ENCODE peak calls at places on chromosomes 2 and 18, in four cellular contexts. One of them, this sample, is unnamed.

GRCh38 chr2:133412637-133413164 is 155.6 kb downstream of the NCKAP5 start:
- DNase-seq in nephron progenitor cell: no peak
- DNase-seq in thoracic aorta: no peak
- DNase-seq in upper lobe of left lung: no peak
- DNase-seq in this sample: no peak

GRCh38 chr2:218002792-218003191 is at the start of gene TNS1:
- DNase-seq in upper lobe of left lung: no peak
- DNase-seq in thoracic aorta: no peak
- DNase-seq in nephron progenitor cell: peak; percentile 45
- DNase-seq in this sample: no peak

GRCh38 chr2:122023059-122023879 is 267.8 kb downstream of the TSN start:
- DNase-seq in thoracic aorta: no peak
- DNase-seq in nephron progenitor cell: no peak
- DNase-seq in upper lobe of left lung: no peak
- DNase-seq in this sample: no peak

GRCh38 chr18:57837917-57838548 is 34.9 kb upstream of the ATP8B1 start:
- DNase-seq in nephron progenitor cell: no peak
- DNase-seq in thoracic aorta: no peak
- DNase-seq in upper lobe of left lung: no peak
- DNase-seq in this sample: no peak

GRCh38 chr2:134679740-134680139 is 39.1 kb downstream of the TMEM163 start:
- DNase-seq in upper lobe of left lung: no peak
- DNase-seq in nephron progenitor cell: no peak
- DNase-seq in thoracic aorta: no peak
- DNase-seq in this sample: no peak

GRCh38 chr2:140667203-140667602 is 1463.6 kb downstream of the LRP1B start:
- DNase-seq in thoracic aorta: no peak
- DNase-seq in nephron progenitor cell: no peak
- DNase-seq in upper lobe of left lung: no peak
- DNase-seq in this sample: no peak

GRCh38 chr2:96324716-96325037 is 440 bp upstream of the ITPRIPL1 start:
- DNase-seq in thoracic aorta: no peak
- DNase-seq in upper lobe of left lung: no peak
- DNase-seq in nephron progenitor cell: no peak
- DNase-seq in this sample: no peak

GRCh38 chr2:71751590-71751989 is 298.2 kb downstream of the DYSF start:
- DNase-seq in thoracic aorta: no peak
- DNase-seq in upper lobe of left lung: no peak
- DNase-seq in nephron progenitor cell: no peak
- DNase-seq in this sample: no peak

GRCh38 chr2:226799976-226800940 is 638 bp upstream of the IRS1 start:
- DNase-seq in nephron progenitor cell: peak; percentile 12
- DNase-seq in upper lobe of left lung: peak; percentile 26
- DNase-seq in thoracic aorta: no peak
- DNase-seq in this sample: no peak

GRCh38 chr2:215461836-215462532 is 26.1 kb upstream of the FN1 start:
- DNase-seq in thoracic aorta: no peak
- DNase-seq in upper lobe of left lung: no peak
- DNase-seq in nephron progenitor cell: no peak
- DNase-seq in this sample: no peak

GRCh38 chr18:22278798-22279197 is 109.4 kb downstream of the GATA6 start:
- DNase-seq in thoracic aorta: no peak
- DNase-seq in nephron progenitor cell: no peak
- DNase-seq in upper lobe of left lung: no peak
- DNase-seq in this sample: no peak

GRCh38 chr2:33680906-33681305 is 81.8 kb upstream of the FAM98A start:
- DNase-seq in upper lobe of left lung: no peak
- DNase-seq in nephron progenitor cell: no peak
- DNase-seq in thoracic aorta: no peak
- DNase-seq in this sample: no peak

GRCh38 chr18:79010802-79011201 is 31.2 kb downstream of the SALL3 start:
- DNase-seq in nephron progenitor cell: no peak
- DNase-seq in thoracic aorta: no peak
- DNase-seq in upper lobe of left lung: no peak
- DNase-seq in this sample: no peak

GRCh38 chr18:69770206-69770605 is 177.5 kb downstream of the CD226 start:
- DNase-seq in thoracic aorta: no peak
- DNase-seq in nephron progenitor cell: no peak
- DNase-seq in upper lobe of left lung: no peak
- DNase-seq in this sample: no peak

GRCh38 chr18:60383865-60384264 is 11.3 kb upstream of the MC4R start:
- DNase-seq in upper lobe of left lung: no peak
- DNase-seq in nephron progenitor cell: no peak
- DNase-seq in thoracic aorta: no peak
- DNase-seq in this sample: no peak

GRCh38 chr2:159828736-159829135 is 30.7 kb upstream of the CD302 start:
- DNase-seq in upper lobe of left lung: no peak
- DNase-seq in thoracic aorta: no peak
- DNase-seq in nephron progenitor cell: no peak
- DNase-seq in this sample: no peak

GRCh38 chr2:164813535-164813934 is 28.1 kb downstream of the COBLL1 start:
- DNase-seq in thoracic aorta: no peak
- DNase-seq in nephron progenitor cell: no peak
- DNase-seq in upper lobe of left lung: no peak
- DNase-seq in this sample: no peak
- TF ChIP-seq CTCF in thoracic aorta: no peak
- TF ChIP-seq CTCF in nephron progenitor cell: no peak
- TF ChIP-seq CTCF in upper lobe of left lung: no peak
- TF ChIP-seq CTCF in this sample: no peak

GRCh38 chr2:127453392-127454171 is 35.4 kb downstream of the PROC start:
- DNase-seq in thoracic aorta: no peak
- DNase-seq in upper lobe of left lung: no peak
- DNase-seq in nephron progenitor cell: no peak
- DNase-seq in this sample: no peak
- TF ChIP-seq CTCF in thoracic aorta: no peak
- TF ChIP-seq CTCF in upper lobe of left lung: no peak
- TF ChIP-seq CTCF in nephron progenitor cell: no peak
- TF ChIP-seq CTCF in this sample: no peak

GRCh38 chr2:84652430-84652829 is 136.1 kb downstream of the DNAH6 start:
- DNase-seq in thoracic aorta: no peak
- DNase-seq in nephron progenitor cell: no peak
- DNase-seq in upper lobe of left lung: no peak
- DNase-seq in this sample: no peak

GRCh38 chr2:84649058-84649457 is 132.8 kb downstream of the DNAH6 start:
- DNase-seq in upper lobe of left lung: no peak
- DNase-seq in thoracic aorta: no peak
- DNase-seq in nephron progenitor cell: no peak
- DNase-seq in this sample: no peak

GRCh38 chr2:84654414-84654813 is 138.1 kb downstream of the DNAH6 start:
- DNase-seq in upper lobe of left lung: no peak
- DNase-seq in thoracic aorta: no peak
- DNase-seq in nephron progenitor cell: no peak
- DNase-seq in this sample: no peak

GRCh38 chr2:84649487-84650142 is 133.3 kb downstream of the DNAH6 start:
- DNase-seq in nephron progenitor cell: no peak
- DNase-seq in thoracic aorta: no peak
- DNase-seq in upper lobe of left lung: no peak
- DNase-seq in this sample: no peak

GRCh38 chr2:84653302-84653701 is 137.0 kb downstream of the DNAH6 start:
- DNase-seq in upper lobe of left lung: no peak
- DNase-seq in nephron progenitor cell: no peak
- DNase-seq in thoracic aorta: no peak
- DNase-seq in this sample: no peak
- TF ChIP-seq CTCF in upper lobe of left lung: no peak
- TF ChIP-seq CTCF in nephron progenitor cell: no peak
- TF ChIP-seq CTCF in thoracic aorta: no peak
- TF ChIP-seq CTCF in this sample: no peak

DNA sequence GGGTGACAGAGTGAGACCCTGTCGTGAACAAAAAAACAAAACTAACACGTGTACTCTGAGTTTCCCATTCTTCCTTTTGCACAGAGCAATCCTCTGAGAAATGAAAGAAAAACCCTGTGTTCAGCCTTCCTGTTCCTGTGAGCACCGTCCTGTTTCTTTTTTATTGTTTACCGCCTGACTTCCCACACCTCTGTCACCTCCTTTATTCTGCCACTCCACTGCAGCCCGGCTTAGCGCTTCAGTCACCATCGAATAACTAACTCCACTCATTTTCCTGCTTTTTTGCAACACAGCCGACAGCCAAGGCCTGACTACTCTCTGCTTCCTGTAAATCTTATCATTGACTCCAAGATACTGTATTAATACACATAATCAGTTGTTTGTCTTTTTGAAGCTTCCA is 40.9 kb downstream of the TGOLN2 start:
- DNase-seq in nephron progenitor cell: no peak
- DNase-seq in upper lobe of left lung: no peak
- DNase-seq in thoracic aorta: no peak
- DNase-seq in this sample: no peak
- TF ChIP-seq CTCF in nephron progenitor cell: no peak
- TF ChIP-seq CTCF in upper lobe of left lung: no peak
- TF ChIP-seq CTCF in thoracic aorta: no peak
- TF ChIP-seq CTCF in this sample: no peak

GRCh38 chr2:38783586-38783985 is 5.6 kb downstream of the GEMIN6 start:
- DNase-seq in upper lobe of left lung: no peak
- DNase-seq in thoracic aorta: no peak
- DNase-seq in nephron progenitor cell: no peak
- DNase-seq in this sample: no peak

GRCh38 chr2:38775921-38776225 is 2.1 kb upstream of the GEMIN6 start:
- DNase-seq in upper lobe of left lung: no peak
- DNase-seq in thoracic aorta: no peak
- DNase-seq in nephron progenitor cell: no peak
- DNase-seq in this sample: no peak

GRCh38 chr2:38775097-38775920 is 2.7 kb upstream of the GEMIN6 start:
- DNase-seq in upper lobe of left lung: no peak
- DNase-seq in thoracic aorta: no peak
- DNase-seq in nephron progenitor cell: no peak
- DNase-seq in this sample: no peak

GRCh38 chr2:38776531-38776930 is 1.5 kb upstream of the GEMIN6 start:
- DNase-seq in upper lobe of left lung: no peak
- DNase-seq in thoracic aorta: no peak
- DNase-seq in nephron progenitor cell: no peak
- DNase-seq in this sample: no peak

GRCh38 chr2:38778686-38779082 is 674 bp downstream of the GEMIN6 start:
- DNase-seq in thoracic aorta: no peak
- DNase-seq in upper lobe of left lung: no peak
- DNase-seq in nephron progenitor cell: no peak
- DNase-seq in this sample: no peak
- TF ChIP-seq CTCF in thoracic aorta: no peak
- TF ChIP-seq CTCF in upper lobe of left lung: no peak
- TF ChIP-seq CTCF in nephron progenitor cell: no peak
- TF ChIP-seq CTCF in this sample: no peak

GRCh38 chr2:12155308-12156061 is 409.1 kb downstream of the LPIN1 start:
- DNase-seq in upper lobe of left lung: peak; percentile 38
- DNase-seq in nephron progenitor cell: no peak
- DNase-seq in thoracic aorta: no peak
- DNase-seq in this sample: no peak

GRCh38 chr2:12151716-12152115 is 405.3 kb downstream of the LPIN1 start:
- DNase-seq in nephron progenitor cell: no peak
- DNase-seq in thoracic aorta: no peak
- DNase-seq in upper lobe of left lung: no peak
- DNase-seq in this sample: no peak

GRCh38 chr2:12152888-12153287 is 406.5 kb downstream of the LPIN1 start:
- DNase-seq in thoracic aorta: no peak
- DNase-seq in upper lobe of left lung: no peak
- DNase-seq in nephron progenitor cell: no peak
- DNase-seq in this sample: no peak
- TF ChIP-seq CTCF in thoracic aorta: no peak
- TF ChIP-seq CTCF in upper lobe of left lung: no peak
- TF ChIP-seq CTCF in nephron progenitor cell: no peak
- TF ChIP-seq CTCF in this sample: no peak

GRCh38 chr2:120525056-120526046 is 179.4 kb downstream of the INHBB start:
- DNase-seq in nephron progenitor cell: no peak
- DNase-seq in upper lobe of left lung: no peak
- DNase-seq in thoracic aorta: no peak
- DNase-seq in this sample: no peak
- TF ChIP-seq CTCF in nephron progenitor cell: no peak
- TF ChIP-seq CTCF in upper lobe of left lung: no peak
- TF ChIP-seq CTCF in thoracic aorta: no peak
- TF ChIP-seq CTCF in this sample: peak; percentile 23

DNA sequence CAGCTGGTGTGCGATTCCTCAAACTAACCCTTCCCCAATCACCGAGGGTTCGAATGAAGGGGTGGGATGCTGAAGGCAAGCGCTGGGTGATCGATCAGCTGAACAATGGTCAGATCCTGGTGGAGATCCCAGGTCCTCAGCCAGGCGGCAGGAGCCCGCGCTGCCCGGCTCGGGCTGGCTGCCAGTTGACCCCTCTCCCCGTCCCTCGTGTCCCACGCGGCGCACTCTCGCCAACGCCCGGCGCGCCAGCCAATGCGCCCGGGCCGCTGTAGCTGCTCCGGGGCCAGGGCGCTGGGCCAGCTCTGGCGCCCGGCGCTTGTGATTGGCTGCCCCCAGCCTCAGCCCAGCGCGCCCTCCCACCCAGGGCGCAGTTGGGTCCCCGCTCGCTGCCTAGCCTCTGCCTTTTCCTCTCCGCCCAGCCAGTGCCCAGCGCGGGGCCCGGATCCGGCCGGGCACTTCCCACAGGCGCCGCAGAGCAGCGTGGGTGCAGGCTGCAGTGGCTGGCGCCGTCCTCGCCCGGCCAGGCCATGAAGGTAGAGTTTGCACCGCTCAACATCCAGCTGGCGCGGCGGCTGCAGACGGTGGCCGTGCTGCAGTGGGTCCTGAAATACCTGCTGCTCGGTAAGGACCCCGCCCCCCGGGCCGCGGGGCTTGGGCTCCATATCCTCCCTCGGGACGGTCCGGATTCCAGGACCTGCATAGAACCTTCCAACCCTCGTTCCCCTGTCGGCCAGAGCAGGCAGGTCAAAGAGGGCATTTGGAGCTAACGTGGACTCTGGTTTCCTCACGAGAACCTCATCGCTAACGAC is at the start of gene MOGAT1:
- DNase-seq in upper lobe of left lung: peak; percentile 48
- DNase-seq in thoracic aorta: no peak
- DNase-seq in nephron progenitor cell: peak; percentile 67
- DNase-seq in this sample: no peak
- TF ChIP-seq CTCF in upper lobe of left lung: no peak
- TF ChIP-seq CTCF in thoracic aorta: peak; percentile 27
- TF ChIP-seq CTCF in nephron progenitor cell: no peak
- TF ChIP-seq CTCF in this sample: peak; percentile 59

GRCh38 chr2:211867845-211868361 is 670.7 kb downstream of the ERBB4 start:
- DNase-seq in thoracic aorta: no peak
- DNase-seq in upper lobe of left lung: no peak
- DNase-seq in nephron progenitor cell: no peak
- DNase-seq in this sample: no peak
- TF ChIP-seq CTCF in thoracic aorta: no peak
- TF ChIP-seq CTCF in upper lobe of left lung: no peak
- TF ChIP-seq CTCF in nephron progenitor cell: no peak
- TF ChIP-seq CTCF in this sample: no peak

This sample was measured in type B pancreatic cell.